ENCODE peak calls at places on chromosomes 13 and 19, in nine cellular contexts. One of them, this sample, is unnamed.

GRCh38 chr13:67369895-67370660 is 139.9 kb upstream of the PCDH9 start:
- DNase-seq in PC-9: no peak
- DNase-seq in SK-N-SH: no peak
- DNase-seq in glutamatergic neuron: no peak
- DNase-seq in CD8-positive, alpha-beta T cell: no peak
- DNase-seq in bronchial epithelial cell: peak; percentile 8
- DNase-seq in psoas muscle: no peak
- DNase-seq in progenitor cell of endocrine pancreas: no peak
- DNase-seq in uterus: no peak
- DNase-seq in this sample: no peak

GRCh38 chr19:39469036-39469435 is 11.6 kb upstream of the TIMM50 start:
- DNase-seq in uterus: no peak
- DNase-seq in progenitor cell of endocrine pancreas: no peak
- DNase-seq in PC-9: no peak
- DNase-seq in glutamatergic neuron: no peak
- DNase-seq in psoas muscle: peak; percentile 34
- DNase-seq in CD8-positive, alpha-beta T cell: no peak
- DNase-seq in bronchial epithelial cell: no peak
- DNase-seq in SK-N-SH: no peak
- DNase-seq in this sample: no peak

GRCh38 chr13:100573121-100573520 is 15.5 kb downstream of the GGACT start:
- DNase-seq in CD8-positive, alpha-beta T cell: peak; percentile 68
- DNase-seq in glutamatergic neuron: peak; percentile 76
- DNase-seq in psoas muscle: peak; percentile 68
- DNase-seq in SK-N-SH: peak; percentile 58
- DNase-seq in PC-9: peak; percentile 64
- DNase-seq in bronchial epithelial cell: peak; percentile 77
- DNase-seq in progenitor cell of endocrine pancreas: peak; percentile 20
- DNase-seq in uterus: peak; percentile 57
- DNase-seq in this sample: no peak

GRCh38 chr19:15025237-15025636 is 24.0 kb upstream of the CASP14 start:
- DNase-seq in glutamatergic neuron: no peak
- DNase-seq in SK-N-SH: peak; percentile 33
- DNase-seq in CD8-positive, alpha-beta T cell: no peak
- DNase-seq in psoas muscle: no peak
- DNase-seq in progenitor cell of endocrine pancreas: no peak
- DNase-seq in uterus: no peak
- DNase-seq in PC-9: peak; percentile 65
- DNase-seq in bronchial epithelial cell: no peak
- DNase-seq in this sample: no peak

GRCh38 chr19:1239796-1240737 is 1.5 kb upstream of the ATP5F1D start:
- DNase-seq in CD8-positive, alpha-beta T cell: peak; percentile 78
- DNase-seq in progenitor cell of endocrine pancreas: peak; percentile 89
- DNase-seq in psoas muscle: peak; percentile 95
- DNase-seq in glutamatergic neuron: peak; percentile 95
- DNase-seq in SK-N-SH: peak; percentile 98
- DNase-seq in PC-9: peak; percentile 43
- DNase-seq in bronchial epithelial cell: peak; percentile 64
- DNase-seq in uterus: peak; percentile 86
- DNase-seq in this sample: peak; percentile 97

GRCh38 chr19:17391371-17392151 is 2.4 kb downstream of the CCDC194 start:
- DNase-seq in progenitor cell of endocrine pancreas: no peak
- DNase-seq in bronchial epithelial cell: peak; percentile 14
- DNase-seq in psoas muscle: no peak
- DNase-seq in glutamatergic neuron: no peak
- DNase-seq in CD8-positive, alpha-beta T cell: no peak
- DNase-seq in uterus: no peak
- DNase-seq in PC-9: no peak
- DNase-seq in SK-N-SH: peak; percentile 52
- DNase-seq in this sample: no peak

GRCh38 chr19:50415661-50416033 is 3.1 kb upstream of the SPIB start:
- DNase-seq in CD8-positive, alpha-beta T cell: no peak
- DNase-seq in uterus: no peak
- DNase-seq in progenitor cell of endocrine pancreas: no peak
- DNase-seq in psoas muscle: no peak
- DNase-seq in glutamatergic neuron: no peak
- DNase-seq in PC-9: no peak
- DNase-seq in SK-N-SH: no peak
- DNase-seq in bronchial epithelial cell: no peak
- DNase-seq in this sample: no peak

GRCh38 chr19:14536926-14537692 is 7.7 kb downstream of the TECR start:
- DNase-seq in glutamatergic neuron: peak; percentile 60
- DNase-seq in bronchial epithelial cell: peak; percentile 89
- DNase-seq in PC-9: peak; percentile 91
- DNase-seq in progenitor cell of endocrine pancreas: peak; percentile 59
- DNase-seq in psoas muscle: peak; percentile 76
- DNase-seq in SK-N-SH: peak; percentile 80
- DNase-seq in CD8-positive, alpha-beta T cell: no peak
- DNase-seq in uterus: peak; percentile 79
- DNase-seq in this sample: no peak

GRCh38 chr13:21075303-21076264 is 14.2 kb upstream of the LATS2 start:
- DNase-seq in bronchial epithelial cell: no peak
- DNase-seq in PC-9: no peak
- DNase-seq in SK-N-SH: peak; percentile 48
- DNase-seq in uterus: no peak
- DNase-seq in CD8-positive, alpha-beta T cell: peak; percentile 12
- DNase-seq in progenitor cell of endocrine pancreas: peak; percentile 34
- DNase-seq in glutamatergic neuron: peak; percentile 71
- DNase-seq in psoas muscle: peak; percentile 73
- DNase-seq in this sample: no peak

GRCh38 chr19:15136234-15136954 is 29.2 kb downstream of the SYDE1 start:
- DNase-seq in PC-9: peak; percentile 97
- DNase-seq in progenitor cell of endocrine pancreas: no peak
- DNase-seq in CD8-positive, alpha-beta T cell: no peak
- DNase-seq in SK-N-SH: no peak
- DNase-seq in psoas muscle: no peak
- DNase-seq in bronchial epithelial cell: peak; percentile 68
- DNase-seq in glutamatergic neuron: no peak
- DNase-seq in uterus: no peak
- DNase-seq in this sample: no peak

GRCh38 chr19:7677664-7678311 is 898 bp downstream of the MCEMP1 start:
- DNase-seq in bronchial epithelial cell: no peak
- DNase-seq in psoas muscle: no peak
- DNase-seq in progenitor cell of endocrine pancreas: no peak
- DNase-seq in SK-N-SH: no peak
- DNase-seq in PC-9: no peak
- DNase-seq in uterus: no peak
- DNase-seq in glutamatergic neuron: no peak
- DNase-seq in CD8-positive, alpha-beta T cell: no peak
- DNase-seq in this sample: no peak

GRCh38 chr13:74678308-74678958 is 544.2 kb upstream of the KLF12 start:
- DNase-seq in bronchial epithelial cell: no peak
- DNase-seq in PC-9: no peak
- DNase-seq in psoas muscle: no peak
- DNase-seq in glutamatergic neuron: no peak
- DNase-seq in uterus: no peak
- DNase-seq in SK-N-SH: no peak
- DNase-seq in CD8-positive, alpha-beta T cell: no peak
- DNase-seq in progenitor cell of endocrine pancreas: no peak
- DNase-seq in this sample: no peak

GRCh38 chr19:46386151-46386550 is 27.2 kb downstream of the CCDC8 start:
- DNase-seq in psoas muscle: no peak
- DNase-seq in progenitor cell of endocrine pancreas: no peak
- DNase-seq in CD8-positive, alpha-beta T cell: no peak
- DNase-seq in uterus: no peak
- DNase-seq in PC-9: no peak
- DNase-seq in bronchial epithelial cell: no peak
- DNase-seq in glutamatergic neuron: no peak
- DNase-seq in SK-N-SH: no peak
- DNase-seq in this sample: no peak

GRCh38 chr13:44758595-44759221 is 182.6 kb upstream of the TSC22D1 start:
- DNase-seq in uterus: no peak
- DNase-seq in progenitor cell of endocrine pancreas: no peak
- DNase-seq in bronchial epithelial cell: peak; percentile 99
- DNase-seq in SK-N-SH: no peak
- DNase-seq in psoas muscle: no peak
- DNase-seq in CD8-positive, alpha-beta T cell: no peak
- DNase-seq in PC-9: peak; percentile 91
- DNase-seq in glutamatergic neuron: no peak
- DNase-seq in this sample: no peak

GRCh38 chr13:30145709-30146367 is 161.5 kb downstream of the KATNAL1 start:
- DNase-seq in progenitor cell of endocrine pancreas: no peak
- DNase-seq in CD8-positive, alpha-beta T cell: no peak
- DNase-seq in psoas muscle: no peak
- DNase-seq in glutamatergic neuron: no peak
- DNase-seq in bronchial epithelial cell: no peak
- DNase-seq in uterus: no peak
- DNase-seq in PC-9: no peak
- DNase-seq in SK-N-SH: no peak
- DNase-seq in this sample: no peak

GRCh38 chr19:54392078-54392477 is 23.2 kb upstream of the TTYH1 start:
- DNase-seq in bronchial epithelial cell: no peak
- DNase-seq in uterus: no peak
- DNase-seq in SK-N-SH: no peak
- DNase-seq in CD8-positive, alpha-beta T cell: no peak
- DNase-seq in glutamatergic neuron: no peak
- DNase-seq in psoas muscle: no peak
- DNase-seq in PC-9: no peak
- DNase-seq in progenitor cell of endocrine pancreas: no peak
- DNase-seq in this sample: no peak

GRCh38 chr13:107466326-107466725 is 749.0 kb downstream of the LIG4 start:
- DNase-seq in bronchial epithelial cell: peak; percentile 43
- DNase-seq in glutamatergic neuron: no peak
- DNase-seq in SK-N-SH: no peak
- DNase-seq in progenitor cell of endocrine pancreas: no peak
- DNase-seq in psoas muscle: no peak
- DNase-seq in PC-9: no peak
- DNase-seq in uterus: no peak
- DNase-seq in CD8-positive, alpha-beta T cell: no peak
- DNase-seq in this sample: no peak

GRCh38 chr19:39430675-39431593 is 4.8 kb downstream of the RPS16 start:
- DNase-seq in SK-N-SH: no peak
- DNase-seq in uterus: no peak
- DNase-seq in bronchial epithelial cell: peak; percentile 98
- DNase-seq in psoas muscle: no peak
- DNase-seq in CD8-positive, alpha-beta T cell: no peak
- DNase-seq in progenitor cell of endocrine pancreas: no peak
- DNase-seq in glutamatergic neuron: no peak
- DNase-seq in PC-9: peak; percentile 100
- DNase-seq in this sample: peak; percentile 10

GRCh38 chr19:41883821-41884733 is 1.1 kb downstream of the ARHGEF1 start:
- DNase-seq in PC-9: peak; percentile 91
- DNase-seq in SK-N-SH: peak; percentile 98
- DNase-seq in bronchial epithelial cell: peak; percentile 86
- DNase-seq in progenitor cell of endocrine pancreas: peak; percentile 85
- DNase-seq in uterus: peak; percentile 89
- DNase-seq in psoas muscle: peak; percentile 97
- DNase-seq in CD8-positive, alpha-beta T cell: peak; percentile 85
- DNase-seq in glutamatergic neuron: peak; percentile 95
- DNase-seq in this sample: peak; percentile 99
- TF ChIP-seq CTCF in PC-9: no peak
- TF ChIP-seq CTCF in SK-N-SH: no peak
- TF ChIP-seq CTCF in bronchial epithelial cell: no peak
- TF ChIP-seq CTCF in progenitor cell of endocrine pancreas: no peak
- TF ChIP-seq CTCF in uterus: peak; percentile 45
- TF ChIP-seq CTCF in psoas muscle: peak; percentile 16
- TF ChIP-seq CTCF in CD8-positive, alpha-beta T cell: no peak
- TF ChIP-seq CTCF in glutamatergic neuron: no peak
- TF ChIP-seq CTCF in this sample: no peak

DNA sequence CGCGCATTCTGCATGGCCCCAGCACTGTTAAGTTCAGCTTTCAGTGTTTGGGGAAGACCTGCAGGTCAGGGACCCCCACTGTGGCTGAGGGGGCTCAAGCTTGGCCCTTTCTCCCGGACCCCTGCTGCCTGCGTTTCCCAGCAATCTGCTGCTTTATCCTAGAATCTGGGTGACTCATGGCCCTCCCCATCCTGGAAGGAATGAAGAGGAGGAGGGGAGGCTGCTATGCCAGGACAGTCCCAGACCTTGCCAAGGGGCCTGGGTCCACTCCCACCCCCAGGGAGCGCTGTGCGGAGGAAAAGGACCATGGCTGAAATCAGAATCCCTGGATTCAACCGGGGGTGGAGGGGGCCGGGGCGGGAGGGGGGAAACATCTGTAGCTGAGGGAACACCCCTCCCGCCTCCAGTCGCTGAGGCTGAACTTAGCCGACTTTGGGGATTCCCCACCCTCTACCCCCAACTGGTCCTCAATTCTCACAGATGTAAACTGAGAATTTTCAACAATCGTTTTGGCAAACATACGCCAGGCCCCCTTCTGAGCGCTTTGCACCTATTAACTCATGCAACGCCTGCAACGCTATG is 20.6 kb downstream of the ZNF114 start:
- DNase-seq in CD8-positive, alpha-beta T cell: no peak
- DNase-seq in glutamatergic neuron: peak; percentile 32
- DNase-seq in bronchial epithelial cell: peak; percentile 30
- DNase-seq in SK-N-SH: peak; percentile 58
- DNase-seq in uterus: peak; percentile 28
- DNase-seq in progenitor cell of endocrine pancreas: no peak
- DNase-seq in psoas muscle: no peak
- DNase-seq in PC-9: peak; percentile 53
- DNase-seq in this sample: no peak
- TF ChIP-seq CTCF in CD8-positive, alpha-beta T cell: no peak
- TF ChIP-seq CTCF in glutamatergic neuron: no peak
- TF ChIP-seq CTCF in bronchial epithelial cell: no peak
- TF ChIP-seq CTCF in SK-N-SH: no peak
- TF ChIP-seq CTCF in uterus: no peak
- TF ChIP-seq CTCF in progenitor cell of endocrine pancreas: peak; percentile 40
- TF ChIP-seq CTCF in psoas muscle: no peak
- TF ChIP-seq CTCF in PC-9: peak; percentile 13
- TF ChIP-seq CTCF in this sample: no peak

DNA sequence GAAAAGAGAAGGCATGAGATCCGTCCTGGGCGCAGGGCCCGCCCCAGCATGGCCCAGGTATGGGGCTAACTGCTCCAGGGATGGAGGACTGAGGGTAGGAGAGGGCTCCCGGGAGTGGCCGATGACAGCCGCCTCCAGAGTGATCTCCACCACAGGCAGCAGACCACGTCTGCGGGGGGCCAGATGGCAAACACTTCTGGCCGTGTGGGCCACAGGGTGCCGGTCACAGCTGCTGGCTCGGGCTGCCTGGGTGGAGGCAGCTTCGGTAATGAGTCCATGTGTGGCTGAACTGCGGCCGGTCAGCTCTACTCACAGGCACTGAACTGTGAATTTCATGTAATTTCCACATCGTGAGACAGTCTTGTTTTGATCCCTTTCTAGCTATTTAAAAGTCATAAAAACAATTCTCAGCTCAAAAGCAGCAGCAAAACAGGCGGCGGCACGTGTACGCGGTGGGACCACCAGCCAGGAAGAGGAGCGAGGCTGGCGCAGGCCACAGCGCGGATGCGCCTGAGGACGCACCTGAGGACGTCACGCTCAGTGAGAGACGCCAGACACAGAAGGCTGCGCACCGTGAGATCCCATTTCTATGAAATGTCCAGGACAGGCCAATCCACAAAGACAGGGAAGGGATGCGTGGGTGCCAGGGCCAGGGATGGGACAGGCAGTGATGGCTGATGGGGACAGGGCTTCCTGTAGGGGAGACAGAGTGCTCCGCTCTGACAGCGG is 4.0 kb downstream of the LSM7 start:
- DNase-seq in PC-9: no peak
- DNase-seq in SK-N-SH: no peak
- DNase-seq in bronchial epithelial cell: no peak
- DNase-seq in uterus: no peak
- DNase-seq in glutamatergic neuron: peak; percentile 75
- DNase-seq in psoas muscle: no peak
- DNase-seq in progenitor cell of endocrine pancreas: no peak
- DNase-seq in CD8-positive, alpha-beta T cell: no peak
- DNase-seq in this sample: no peak
- TF ChIP-seq CTCF in PC-9: no peak
- TF ChIP-seq CTCF in SK-N-SH: no peak
- TF ChIP-seq CTCF in bronchial epithelial cell: no peak
- TF ChIP-seq CTCF in uterus: no peak
- TF ChIP-seq CTCF in glutamatergic neuron: no peak
- TF ChIP-seq CTCF in psoas muscle: no peak
- TF ChIP-seq CTCF in progenitor cell of endocrine pancreas: no peak
- TF ChIP-seq CTCF in CD8-positive, alpha-beta T cell: no peak
- TF ChIP-seq CTCF in this sample: no peak

GRCh38 chr19:18832331-18833140 is 777 bp downstream of the UPF1 start:
- DNase-seq in glutamatergic neuron: peak; percentile 47
- DNase-seq in uterus: no peak
- DNase-seq in CD8-positive, alpha-beta T cell: no peak
- DNase-seq in psoas muscle: no peak
- DNase-seq in SK-N-SH: peak; percentile 71
- DNase-seq in progenitor cell of endocrine pancreas: no peak
- DNase-seq in PC-9: no peak
- DNase-seq in bronchial epithelial cell: no peak
- DNase-seq in this sample: peak; percentile 17
- TF ChIP-seq CTCF in glutamatergic neuron: no peak
- TF ChIP-seq CTCF in uterus: no peak
- TF ChIP-seq CTCF in CD8-positive, alpha-beta T cell: no peak
- TF ChIP-seq CTCF in psoas muscle: no peak
- TF ChIP-seq CTCF in SK-N-SH: peak; percentile 32
- TF ChIP-seq CTCF in progenitor cell of endocrine pancreas: peak; percentile 33
- TF ChIP-seq CTCF in PC-9: no peak
- TF ChIP-seq CTCF in bronchial epithelial cell: peak; percentile 32
- TF ChIP-seq CTCF in this sample: no peak